ENCODE peak calls at places on chromosomes 12 and 14, in nine cellular contexts. W is psoas muscle, V is stomach, C is heart right ventricle, T is HFFc6, P is DMS153, E is Kasumi-1, O is neural crest cell, Y is skeletal muscle cell. X is an unnamed sample.

GRCh38 chr12:6369916-6370575 is 5.3 kb downstream of the SCNN1A start:
- DNase-seq in W (no peak), C (no peak), O (no peak), Y (no peak), E (no peak), V (no peak), T (no peak), P (no peak), X (no peak)

GRCh38 chr14:54497224-54497623 is 8.4 kb upstream of the GMFB start:
- DNase-seq in W (no peak), C (no peak), O (no peak), V (no peak), P (no peak), Y (no peak), T (no peak), E (no peak), X (no peak)

GRCh38 chr14:76720382-76720813 is 40.9 kb upstream of the VASH1 start:
- DNase-seq in T (no peak), O (peak), E (peak), C (peak), Y (no peak), V (peak), P (peak), W (peak), X (peak)

GRCh38 chr12:77725611-77726010 is 105.1 kb upstream of the NAV3 start:
- DNase-seq in P (no peak), W (no peak), E (no peak), C (no peak), T (peak), Y (no peak), O (no peak), V (no peak), X (no peak)

GRCh38 chr12:25119020-25119419 is 75.9 kb downstream of the DNAI7 start:
- DNase-seq in C (no peak), E (no peak), O (no peak), Y (no peak), T (no peak), P (no peak), V (no peak), W (no peak), X (no peak)

GRCh38 chr12:25386823-25387134 is 136.1 kb upstream of the KRAS start:
- DNase-seq in W (no peak), T (no peak), P (no peak), C (peak), O (no peak), E (peak), V (no peak), Y (no peak), X (no peak)

GRCh38 chr14:77066555-77067172 is 31.4 kb upstream of the CIPC start:
- DNase-seq in V (no peak), P (peak), Y (no peak), W (no peak), O (no peak), T (no peak), E (no peak), C (no peak), X (no peak)

GRCh38 chr14:33855672-33856071 is 95.2 kb downstream of the EGLN3 start:
- DNase-seq in W (no peak), Y (no peak), C (no peak), P (no peak), E (no peak), O (no peak), T (no peak), V (no peak), X (no peak)

GRCh38 chr12:107351109-107351508 is 257.8 kb upstream of the CRY1 start:
- DNase-seq in V (no peak), Y (no peak), O (no peak), P (no peak), C (no peak), W (no peak), E (no peak), T (no peak), X (no peak)

GRCh38 chr12:47989666-47990065 is 14.6 kb downstream of the COL2A1 start:
- DNase-seq in W (no peak), Y (no peak), E (no peak), C (no peak), P (no peak), T (no peak), V (no peak), O (no peak), X (no peak)

GRCh38 chr12:116615141-116615861 is 56.1 kb downstream of the MAP1LC3B2 start:
- DNase-seq in C (no peak), O (no peak), E (no peak), W (no peak), V (no peak), Y (no peak), T (no peak), P (no peak), X (no peak)

GRCh38 chr14:96634896-96635295 is 132.7 kb downstream of the PAPOLA start:
- DNase-seq in C (no peak), T (no peak), P (no peak), E (no peak), O (no peak), W (no peak), V (no peak), Y (no peak), X (no peak)

GRCh38 chr12:32877670-32878459 is 18.7 kb downstream of the PKP2 start:
- DNase-seq in O (no peak), E (no peak), W (peak), V (peak), C (peak), P (no peak), Y (no peak), T (no peak), X (peak)

GRCh38 chr12:51631021-51631420 is 40.0 kb downstream of the SCN8A start:
- DNase-seq in C (no peak), W (no peak), O (no peak), Y (no peak), P (no peak), E (no peak), V (no peak), T (no peak), X (no peak)

GRCh38 chr12:47095446-47096236 is 15.9 kb upstream of the AMIGO2 start:
- DNase-seq in T (peak), O (no peak), P (no peak), C (no peak), Y (no peak), W (no peak), E (no peak), V (no peak), X (no peak)

GRCh38 chr14:39322807-39323206 is 89.1 kb downstream of the MIA2 start:
- DNase-seq in V (no peak), Y (no peak), T (peak), P (no peak), O (no peak), E (no peak), C (no peak), W (no peak), X (no peak)

GRCh38 chr12:55700255-55701018 is 7.3 kb downstream of the ITGA7 start:
- DNase-seq in Y (no peak), O (no peak), V (no peak), E (no peak), W (peak), T (peak), C (peak), P (no peak), X (no peak)

GRCh38 chr14:69005432-69006148 is 26.5 kb upstream of the ACTN1 start:
- DNase-seq in C (peak), O (no peak), V (peak), P (peak), E (peak), Y (peak), T (peak), W (peak), X (no peak)

X was measured in pons.